ENCODE peak calls at places on chromosomes 6 and 20, in ten cellular contexts. B, S, D, G, K, H, A, T, X and E are unnamed samples.
A peak's percentile ranks its signal among the peaks of the same experiment; 100 is the strongest.

GRCh38 chr6:9161731-9162130 is 726.4 kb upstream of the SLC35B3 start:
- DNase-seq in T (no peak), S (no peak), D (no peak), H (no peak), X (no peak), B (no peak), G (no peak), A (no peak), K (no peak), E (no peak)

GRCh38 chr6:6635291-6635690 is 46.8 kb downstream of the LY86 start:
- DNase-seq in G (no peak), A (no peak), D (no peak), X (no peak), K (no peak), H (no peak), T (no peak), S (no peak), B (no peak), E (no peak)

GRCh38 chr6:110367825-110368224 is 9.7 kb upstream of the METTL24 start:
- DNase-seq in S (no peak), D (no peak), K (no peak), H (no peak), T (no peak), A (no peak), G (no peak), B (no peak), X (no peak), E (no peak)

GRCh38 chr6:335572-335971 is 43.3 kb downstream of the DUSP22 start:
- DNase-seq in D (no peak), K (no peak), S (no peak), X (peak; percentile 50), G (no peak), A (no peak), H (no peak), B (no peak), T (no peak), E (no peak)

GRCh38 chr6:52276130-52276529 is 8.4 kb downstream of the MCM3 start:
- DNase-seq in D (no peak), B (no peak), A (no peak), T (no peak), X (no peak), H (no peak), G (no peak), K (no peak), S (no peak), E (no peak)

GRCh38 chr6:117072134-117072533 is 193.2 kb upstream of the VGLL2 start:
- DNase-seq in G (no peak), H (no peak), X (no peak), T (no peak), B (no peak), S (peak; percentile 54), A (no peak), K (no peak), D (no peak), E (no peak)

GRCh38 chr20:49405062-49405683 is 77.3 kb downstream of the KCNB1 start:
- DNase-seq in S (no peak), X (peak; percentile 31), G (no peak), T (no peak), D (no peak), A (no peak), H (no peak), B (no peak), K (no peak), E (no peak)

GRCh38 chr6:139608872-139609271 is 234.4 kb upstream of the CITED2 start:
- DNase-seq in T (no peak), B (no peak), G (no peak), S (no peak), X (no peak), K (no peak), D (no peak), H (no peak), A (no peak), E (no peak)

GRCh38 chr20:9359561-9360308 is 154.7 kb upstream of the LAMP5 start:
- DNase-seq in D (peak; percentile 13), H (peak; percentile 40), K (no peak), T (peak; percentile 58), X (peak; percentile 60), S (no peak), B (no peak), G (no peak), A (peak; percentile 41), E (peak; percentile 67)

GRCh38 chr6:170232186-170233002 is 58.5 kb downstream of the DLL1 start:
- DNase-seq in B (peak; percentile 32), T (no peak), S (no peak), A (no peak), G (no peak), X (no peak), H (no peak), D (no peak), K (no peak), E (no peak)

GRCh38 chr6:28220164-28221133 is 4.6 kb upstream of the ZSCAN9 start:
- DNase-seq in A (no peak), H (no peak), K (no peak), S (no peak), T (no peak), B (no peak), D (no peak), G (no peak), X (no peak), E (no peak)

GRCh38 chr6:6881438-6882267 is 226.1 kb upstream of the RREB1 start:
- DNase-seq in B (no peak), A (no peak), S (no peak), G (no peak), D (no peak), H (no peak), X (no peak), T (no peak), K (no peak), E (no peak)

GRCh38 chr20:62010551-62011402 is 54.9 kb downstream of the TAF4 start:
- DNase-seq in H (no peak), X (peak; percentile 80), B (no peak), D (no peak), T (peak; percentile 68), A (peak; percentile 53), G (no peak), S (peak; percentile 72), K (peak; percentile 23), E (peak; percentile 55)

GRCh38 chr20:62894261-62894660 is 32.0 kb downstream of the DIDO1 start:
- DNase-seq in K (no peak), B (peak; percentile 22), G (no peak), A (no peak), X (no peak), H (no peak), T (no peak), D (no peak), S (no peak), E (no peak)

GRCh38 chr6:98574991-98575390 is 259.4 kb upstream of the POU3F2 start:
- DNase-seq in S (no peak), G (no peak), A (no peak), B (no peak), T (peak; percentile 21), D (no peak), K (no peak), X (no peak), H (no peak), E (peak; percentile 52)

GRCh38 chr6:45951291-45951690 is 64.4 kb downstream of the CLIC5 start:
- DNase-seq in K (no peak), G (no peak), S (no peak), B (no peak), T (no peak), H (no peak), A (no peak), D (no peak), X (no peak), E (no peak)

GRCh38 chr20:48957053-48957481 is 35.6 kb downstream of the ARFGEF2 start:
- DNase-seq in G (no peak), K (no peak), D (no peak), X (no peak), A (no peak), S (no peak), H (no peak), B (no peak), T (no peak), E (no peak)

GRCh38 chr6:18211338-18211737 is 53.0 kb downstream of the DEK start:
- DNase-seq in K (no peak), D (no peak), X (no peak), G (no peak), T (no peak), S (no peak), H (no peak), A (no peak), B (no peak), E (no peak)

GRCh38 chr6:118705799-118706481 is 54.5 kb upstream of the CEP85L start:
- DNase-seq in B (no peak), K (peak; percentile 9), T (peak; percentile 33), X (peak; percentile 44), A (peak; percentile 29), S (peak; percentile 43), G (no peak), H (no peak), D (no peak), E (no peak)

GRCh38 chr6:100457251-100457990 is 7.3 kb downstream of the SIM1 start:
- DNase-seq in H (no peak), S (peak; percentile 66), D (no peak), B (no peak), X (peak; percentile 60), T (no peak), A (no peak), G (no peak), K (no peak), E (no peak)
- H3K9me3 ChIP-seq in H (peaks cover 4% of the 10 kb centered on the region), S (no peaks in the 10 kb centered on the region), D (no peaks in the 10 kb centered on the region), B (no peaks in the 10 kb centered on the region), X (no peaks in the 10 kb centered on the region), T (no peaks in the 10 kb centered on the region), A (no peaks in the 10 kb centered on the region), G (no peaks in the 10 kb centered on the region), K (no peaks in the 10 kb centered on the region), E (no peaks in the 10 kb centered on the region)

GRCh38 chr6:86526238-86526637 is 411.1 kb upstream of the HTR1E start:
- DNase-seq in A (no peak), H (no peak), B (no peak), G (no peak), S (no peak), T (no peak), K (no peak), X (no peak), D (no peak), E (no peak)
- H3K9me3 ChIP-seq in A (no peaks in the 10 kb centered on the region), H (peaks cover 8% of the 10 kb centered on the region), B (no peaks in the 10 kb centered on the region), G (peaks cover 9% of the 10 kb centered on the region), S (peaks cover 13% of the 10 kb centered on the region), T (no peaks in the 10 kb centered on the region), K (no peaks in the 10 kb centered on the region), X (no peaks in the 10 kb centered on the region), D (no peaks in the 10 kb centered on the region), E (no peaks in the 10 kb centered on the region)

GRCh38 chr6:48986105-48986504 is 476.9 kb downstream of the MMUT start:
- DNase-seq in A (no peak), B (no peak), G (no peak), K (no peak), D (no peak), T (no peak), X (no peak), S (no peak), H (no peak), E (no peak)
- H3K9me3 ChIP-seq in A (no peaks in the 10 kb centered on the region), B (no peaks in the 10 kb centered on the region), G (no peaks in the 10 kb centered on the region), K (peaks cover 11% of the 10 kb centered on the region), D (no peaks in the 10 kb centered on the region), T (no peaks in the 10 kb centered on the region), X (no peaks in the 10 kb centered on the region), S (no peaks in the 10 kb centered on the region), H (no peaks in the 10 kb centered on the region), E (no peaks in the 10 kb centered on the region)

DNA sequence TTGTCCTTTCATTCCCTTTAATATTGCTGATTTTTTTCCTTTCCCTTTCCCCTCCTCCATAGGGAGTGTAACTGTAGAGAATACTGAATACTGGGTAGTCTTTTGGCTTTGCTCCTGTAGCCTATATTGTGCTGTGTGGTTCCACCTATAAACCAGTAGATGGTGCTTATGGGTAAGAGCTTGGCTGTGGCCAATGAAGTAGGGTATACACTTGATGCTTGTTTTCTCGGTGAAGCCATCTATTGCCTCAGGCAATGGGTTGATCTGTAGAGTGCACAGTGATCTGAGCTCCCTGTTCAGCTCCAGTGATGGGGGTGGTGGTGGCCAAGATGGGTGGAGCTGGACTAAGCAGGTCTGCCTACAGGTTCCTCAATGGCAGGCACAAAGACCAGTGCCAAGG is 203.3 kb upstream of the IMPG1 start:
- DNase-seq in B (no peak), S (no peak), D (no peak), A (no peak), K (no peak), G (no peak), T (no peak), X (peak; percentile 29), H (no peak), E (no peak)
- H3K9me3 ChIP-seq in B (no peaks in the 10 kb centered on the region), S (peaks cover 10% of the 10 kb centered on the region), D (no peaks in the 10 kb centered on the region), A (no peaks in the 10 kb centered on the region), K (no peaks in the 10 kb centered on the region), G (peaks cover 3% of the 10 kb centered on the region), T (no peaks in the 10 kb centered on the region), X (peaks cover 1% of the 10 kb centered on the region), H (peaks cover 3% of the 10 kb centered on the region), E (no peaks in the 10 kb centered on the region)